ENCODE peak calls at places on chromosomes 13 and 19, in eight cellular contexts. J is fibroblast of mammary gland; F is AG04450; X is breast epithelium; K is osteoblast; C is CD8-positive, alpha-beta T cell; W is ascending aorta; D is OCI-LY7. I is an unnamed sample.

GRCh38 chr19:49792829-49793560 is 20.1 kb downstream of the FUZ start:
- DNase-seq in J (no peak), F (no peak), X (no peak), K (peak), C (no peak), W (no peak), D (no peak), I (no peak)

GRCh38 chr19:39194832-39195542 is 1.8 kb upstream of the NCCRP1 start:
- DNase-seq in J (no peak), F (no peak), X (no peak), K (no peak), C (no peak), W (no peak), D (no peak), I (no peak)

GRCh38 chr13:53123536-53123935 is 94.9 kb downstream of the OLFM4 start:
- DNase-seq in J (no peak), F (no peak), X (no peak), K (no peak), C (no peak), W (no peak), D (no peak), I (no peak)

GRCh38 chr13:24068472-24068871 is 92.0 kb upstream of the SPATA13 start:
- DNase-seq in J (no peak), F (no peak), X (no peak), K (no peak), C (no peak), W (no peak), D (no peak), I (no peak)

GRCh38 chr19:55606471-55606787 is 982 bp downstream of the ZNF865 start:
- DNase-seq in J (no peak), F (no peak), X (no peak), K (no peak), C (no peak), W (no peak), D (no peak), I (no peak)

GRCh38 chr19:40143612-40144011 is 47.6 kb upstream of the MAP3K10 start:
- DNase-seq in J (no peak), F (no peak), X (no peak), K (no peak), C (peak), W (no peak), D (peak), I (no peak)

GRCh38 chr13:95243207-95243606 is 58.0 kb downstream of the ABCC4 start:
- DNase-seq in J (no peak), F (no peak), X (no peak), K (no peak), C (no peak), W (no peak), D (no peak), I (no peak)

GRCh38 chr19:56080669-56081401 is 40.3 kb downstream of the ZNF787 start:
- DNase-seq in J (peak), F (peak), X (peak), K (peak), C (peak), W (peak), D (peak), I (peak)

GRCh38 chr13:58906329-58907007 is 1257.3 kb downstream of the DIAPH3 start:
- DNase-seq in J (no peak), F (no peak), X (no peak), K (no peak), C (no peak), W (no peak), D (no peak), I (no peak)

GRCh38 chr19:47377801-47378200 is 28.7 kb downstream of the DHX34 start:
- DNase-seq in J (no peak), F (no peak), X (no peak), K (peak), C (no peak), W (no peak), D (no peak), I (no peak)

GRCh38 chr19:40424637-40425449 is 949 bp downstream of the SERTAD1 start:
- DNase-seq in J (no peak), F (no peak), X (no peak), K (peak), C (no peak), W (no peak), D (no peak), I (no peak)

GRCh38 chr13:39415403-39415802 is 187.6 kb downstream of the LHFPL6 start:
- DNase-seq in J (peak), F (no peak), X (peak), K (peak), C (no peak), W (no peak), D (peak), I (no peak)

GRCh38 chr19:50383307-50383851 is 768 bp upstream of the POLD1 start:
- DNase-seq in J (no peak), F (no peak), X (peak), K (no peak), C (no peak), W (no peak), D (no peak), I (no peak)

GRCh38 chr13:40777166-40777956 is 6.4 kb upstream of the MRPS31 start:
- DNase-seq in J (peak), F (no peak), X (no peak), K (no peak), C (peak), W (no peak), D (peak), I (no peak)

GRCh38 chr13:32783067-32783466 is 196.8 kb downstream of the PDS5B start:
- DNase-seq in J (peak), F (no peak), X (no peak), K (no peak), C (no peak), W (no peak), D (peak), I (no peak)

GRCh38 chr13:81395368-81395767 is 1054.4 kb upstream of the SPRY2 start:
- DNase-seq in J (no peak), F (no peak), X (no peak), K (no peak), C (no peak), W (no peak), D (no peak), I (no peak)

GRCh38 chr13:29210676-29211075 is 384.8 kb downstream of the SLC7A1 start:
- DNase-seq in J (no peak), F (no peak), X (no peak), K (no peak), C (no peak), W (no peak), D (no peak), I (no peak)

GRCh38 chr19:15108845-15109767 is 1.9 kb downstream of the SYDE1 start:
- DNase-seq in J (no peak), F (no peak), X (no peak), K (peak), C (no peak), W (no peak), D (no peak), I (no peak)

GRCh38 chr19:4172861-4173473 is 9.4 kb downstream of the SIRT6 start:
- DNase-seq in J (no peak), F (no peak), X (no peak), K (peak), C (peak), W (no peak), D (no peak), I (no peak)

GRCh38 chr19:41880329-41880708 is 2.7 kb upstream of the ARHGEF1 start:
- DNase-seq in J (no peak), F (no peak), X (no peak), K (peak), C (no peak), W (no peak), D (no peak), I (no peak)

GRCh38 chr19:3608750-3609322 is 2.2 kb upstream of the TBXA2R start:
- DNase-seq in J (no peak), F (no peak), X (no peak), K (no peak), C (no peak), W (no peak), D (no peak), I (no peak)

GRCh38 chr19:1401138-1401888 is at the start of gene GAMT:
- DNase-seq in J (no peak), F (no peak), X (no peak), K (peak), C (peak), W (no peak), D (peak), I (no peak)

GRCh38 chr13:27203186-27203585 is 31.6 kb upstream of the USP12 start:
- DNase-seq in J (no peak), F (no peak), X (no peak), K (no peak), C (no peak), W (no peak), D (no peak), I (no peak)

GRCh38 chr19:41411682-41412265 is 14.2 kb downstream of the BCKDHA start:
- DNase-seq in J (no peak), F (no peak), X (peak), K (peak), C (no peak), W (no peak), D (no peak), I (no peak)

GRCh38 chr19:30029721-30030510 is 87.9 kb downstream of the URI1 start:
- DNase-seq in J (no peak), F (no peak), X (no peak), K (no peak), C (no peak), W (no peak), D (no peak), I (no peak)

GRCh38 chr13:42380420-42381164 is 108.6 kb downstream of the AKAP11 start:
- DNase-seq in J (no peak), F (no peak), X (no peak), K (peak), C (no peak), W (no peak), D (peak), I (no peak)

GRCh38 chr13:20796791-20797513 is 23.2 kb upstream of the EEF1AKMT1 start:
- DNase-seq in J (peak), F (no peak), X (no peak), K (peak), C (no peak), W (no peak), D (no peak), I (peak)

GRCh38 chr13:60020288-60020687 is 143.4 kb downstream of the DIAPH3 start:
- DNase-seq in J (no peak), F (no peak), X (no peak), K (no peak), C (no peak), W (no peak), D (no peak), I (no peak)

GRCh38 chr13:89852570-89852969 is 1494.9 kb upstream of the MIR17HG start:
- DNase-seq in J (no peak), F (no peak), X (no peak), K (no peak), C (no peak), W (no peak), D (no peak), I (no peak)

GRCh38 chr19:48455171-48455907 is at the start of gene KCNJ14:
- DNase-seq in J (no peak), F (no peak), X (no peak), K (peak), C (no peak), W (no peak), D (no peak), I (no peak)

GRCh38 chr13:97223711-97224461 is 1.8 kb downstream of the MBNL2 start:
- DNase-seq in J (peak), F (peak), X (peak), K (peak), C (no peak), W (no peak), D (peak), I (peak)

GRCh38 chr19:41785653-41786052 is 10.7 kb upstream of the CEACAM3 start:
- DNase-seq in J (peak), F (peak), X (peak), K (no peak), C (peak), W (no peak), D (peak), I (no peak)

GRCh38 chr19:15683411-15683810 is 10.5 kb downstream of the CYP4F12 start:
- DNase-seq in J (no peak), F (no peak), X (no peak), K (no peak), C (no peak), W (no peak), D (no peak), I (no peak)

GRCh38 chr13:29509999-29510586 is 85.4 kb downstream of the SLC7A1 start:
- DNase-seq in J (peak), F (no peak), X (no peak), K (peak), C (no peak), W (no peak), D (no peak), I (no peak)

GRCh38 chr19:8373867-8374813 is 10.2 kb downstream of the ANGPTL4 start:
- DNase-seq in J (no peak), F (no peak), X (no peak), K (peak), C (no peak), W (no peak), D (no peak), I (no peak)
- TF ChIP-seq CTCF in J (no peak), F (no peak), X (no peak), K (no peak), C (no peak), W (no peak), D (no peak), I (no peak)

GRCh38 chr19:2577722-2578335 is 101.9 kb downstream of the GADD45B start:
- DNase-seq in J (no peak), F (no peak), X (no peak), K (no peak), C (no peak), W (peak), D (no peak), I (no peak)

GRCh38 chr19:2575734-2576481 is 100.0 kb downstream of the GADD45B start:
- DNase-seq in J (peak), F (peak), X (peak), K (peak), C (no peak), W (peak), D (no peak), I (no peak)

GRCh38 chr19:2579678-2580280 is 103.9 kb downstream of the GADD45B start:
- DNase-seq in J (no peak), F (no peak), X (no peak), K (no peak), C (no peak), W (no peak), D (no peak), I (no peak)

GRCh38 chr19:2578911-2579677 is 103.2 kb downstream of the GADD45B start:
- DNase-seq in J (peak), F (peak), X (peak), K (peak), C (peak), W (peak), D (no peak), I (peak)

DNA sequence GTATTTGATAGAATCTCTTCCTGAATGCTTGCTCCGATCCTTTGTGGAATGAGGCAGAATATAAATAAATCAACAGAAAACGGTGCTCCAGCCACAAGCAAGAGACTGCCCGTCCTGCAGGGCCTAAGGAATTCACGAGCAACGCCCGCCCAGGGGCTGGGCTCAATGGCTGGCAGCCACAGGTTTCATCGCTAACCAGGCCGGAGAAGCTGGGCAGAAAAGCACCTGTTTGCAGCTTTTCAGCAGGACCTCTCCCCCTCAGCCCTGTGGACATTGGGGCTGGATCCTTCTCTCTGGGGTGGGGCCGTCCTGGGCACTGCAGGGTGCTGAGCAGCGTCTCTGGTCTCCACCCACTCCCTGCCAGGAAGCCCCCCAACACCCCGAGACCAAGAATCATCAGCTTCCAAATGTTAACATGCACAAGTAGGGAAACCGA is 102.5 kb downstream of the GADD45B start:
- DNase-seq in J (peak), F (no peak), X (peak), K (no peak), C (no peak), W (peak), D (no peak), I (peak)
- H3K4me3 ChIP-seq in J (peak), F (peak), X (peak), K (peak), C (no peak), W (peak), D (no peak), I (peak)

GRCh38 chr13:102402292-102402691 is 444 bp upstream of the FGF14 start:
- DNase-seq in J (peak), F (no peak), X (no peak), K (peak), C (no peak), W (no peak), D (no peak), I (no peak)
- TF ChIP-seq CTCF in J (peak), F (no peak), X (no peak), K (no peak), C (no peak), W (peak), D (no peak), I (no peak)

DNA sequence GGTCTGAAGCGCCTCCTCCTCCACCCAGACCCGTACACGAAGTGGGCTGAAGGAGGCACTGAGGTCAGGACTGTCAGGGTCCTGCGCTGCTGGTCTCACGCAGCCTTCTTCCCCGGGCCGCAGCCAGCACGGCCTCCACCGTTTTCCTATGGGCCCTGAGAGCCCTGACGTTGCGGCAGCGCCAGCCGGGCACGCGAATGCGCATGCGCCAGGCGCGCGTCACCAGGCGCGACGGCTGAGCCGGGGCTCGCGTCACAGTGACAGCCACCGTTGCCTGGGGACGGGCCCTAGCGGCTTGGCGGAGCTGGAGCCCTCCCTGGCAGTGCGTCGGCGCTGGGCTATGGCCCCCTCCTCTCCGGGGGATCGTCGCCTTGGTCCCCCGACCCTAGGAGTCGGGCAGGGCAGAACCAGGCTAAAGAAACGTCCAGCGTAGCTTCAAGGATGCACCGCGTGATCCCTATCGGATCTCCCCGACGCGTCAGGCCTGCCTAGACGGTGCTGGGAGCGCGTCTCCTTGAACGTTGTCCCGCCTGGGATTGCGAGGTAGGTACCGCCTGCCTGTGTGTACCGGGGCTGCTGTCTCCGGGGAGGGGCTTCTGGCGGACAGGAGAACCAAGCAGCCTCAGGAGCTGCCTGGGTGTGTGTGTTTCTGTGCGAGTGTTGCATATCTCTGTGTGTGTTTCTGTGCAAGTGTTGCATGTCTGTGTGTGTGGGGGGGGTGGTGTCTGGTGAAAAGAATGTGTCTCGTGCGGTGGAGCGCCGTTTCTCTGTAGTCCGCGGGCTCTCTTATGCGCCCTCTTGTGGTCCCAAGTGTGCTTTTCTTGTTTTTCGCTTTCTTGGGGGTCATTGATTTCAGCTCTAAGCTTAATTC is 43.2 kb downstream of the ZNF571 start:
- DNase-seq in J (peak), F (peak), X (no peak), K (peak), C (peak), W (no peak), D (no peak), I (no peak)
- H3K4me3 ChIP-seq in J (peak), F (peak), X (peak), K (peak), C (peak), W (no peak), D (no peak), I (peak)

GRCh38 chr19:12884926-12885748 is 1.9 kb downstream of the KLF1 start:
- DNase-seq in J (peak), F (no peak), X (peak), K (peak), C (peak), W (no peak), D (peak), I (no peak)
- TF ChIP-seq CTCF in J (peak), F (peak), X (peak), K (peak), C (peak), W (peak), D (peak), I (peak)